ENCODE peak calls at places on chromosome 17, in four cellular contexts. C, Y, E and X are unnamed samples.

GRCh38 chr17:41474863-41475262 is 6.1 kb downstream of the KRT35 start:
- DNase-seq in C (no peak), Y (no peak), E (no peak), X (no peak)

GRCh38 chr17:45341389-45342158 is 24.8 kb upstream of the MAP3K14 start:
- DNase-seq in C (no peak), Y (peak), E (no peak), X (no peak)

GRCh38 chr17:41052594-41052993 is 2.4 kb downstream of the KRTAP2-2 start:
- DNase-seq in C (no peak), Y (no peak), E (no peak), X (no peak)

GRCh38 chr17:55842405-55843158 is 91.7 kb downstream of the PCTP start:
- DNase-seq in C (no peak), Y (no peak), E (no peak), X (no peak)

GRCh38 chr17:15258113-15258512 is 7.0 kb downstream of the PMP22 start:
- DNase-seq in C (no peak), Y (no peak), E (no peak), X (no peak)

GRCh38 chr17:63816123-63816522 is 11.1 kb upstream of the PSMC5 start:
- DNase-seq in C (no peak), Y (no peak), E (no peak), X (no peak)

GRCh38 chr17:4785311-4786110 is 653 bp downstream of the VMO1 start:
- DNase-seq in C (no peak), Y (no peak), E (no peak), X (no peak)

GRCh38 chr17:33335491-33336173 is 42.5 kb upstream of the ASIC2 start:
- DNase-seq in C (no peak), Y (no peak), E (no peak), X (no peak)

GRCh38 chr17:59284317-59284716 is 47.1 kb upstream of the YPEL2 start:
- DNase-seq in C (no peak), Y (no peak), E (no peak), X (no peak)

GRCh38 chr17:16534236-16534635 is 34.8 kb downstream of the ZNF287 start:
- DNase-seq in C (no peak), Y (no peak), E (peak), X (no peak)

GRCh38 chr17:80892019-80892855 is 99.4 kb upstream of the CHMP6 start:
- DNase-seq in C (no peak), Y (peak), E (peak), X (peak)

GRCh38 chr17:74749262-74750038 is 1.0 kb downstream of the NHERF1 start:
- DNase-seq in C (no peak), Y (no peak), E (peak), X (no peak)

GRCh38 chr17:50425682-50426471 is at the start of gene ACSF2:
- DNase-seq in C (peak), Y (peak), E (peak), X (peak)

GRCh38 chr17:57905875-57906455 is 49.2 kb downstream of the CUEDC1 start:
- DNase-seq in C (no peak), Y (no peak), E (no peak), X (peak)

GRCh38 chr17:21034350-21035235 is 8.2 kb downstream of the USP22 start:
- DNase-seq in C (no peak), Y (no peak), E (peak), X (peak)

GRCh38 chr17:28745052-28745776 is 1.4 kb downstream of the TRAF4 start:
- DNase-seq in C (no peak), Y (no peak), E (peak), X (no peak)

GRCh38 chr17:79977711-79978544 is 57.7 kb downstream of the TBC1D16 start:
- DNase-seq in C (no peak), Y (no peak), E (no peak), X (no peak)

GRCh38 chr17:27224526-27225315 is 69.2 kb upstream of the WSB1 start:
- DNase-seq in C (no peak), Y (no peak), E (no peak), X (no peak)

GRCh38 chr17:67055811-67056745 is 11.7 kb downstream of the CACNG1 start:
- DNase-seq in C (no peak), Y (no peak), E (no peak), X (no peak)

GRCh38 chr17:1004769-1005295 is 7.9 kb downstream of the TIMM22 start:
- DNase-seq in C (no peak), Y (no peak), E (no peak), X (no peak)

GRCh38 chr17:77365584-77366186 is 224.9 kb downstream of the SEC14L1 start:
- DNase-seq in C (no peak), Y (peak), E (no peak), X (peak)

GRCh38 chr17:8153550-8153956 is 1.3 kb upstream of the PER1 start:
- DNase-seq in C (no peak), Y (peak), E (no peak), X (peak)

GRCh38 chr17:48745381-48746275 is 17.1 kb upstream of the HOXB13 start:
- DNase-seq in C (no peak), Y (no peak), E (no peak), X (no peak)

GRCh38 chr17:81228420-81228819 is 5.7 kb upstream of the CEP131 start:
- DNase-seq in C (peak), Y (no peak), E (no peak), X (peak)

GRCh38 chr17:57965521-57966160 is 10.4 kb upstream of the CUEDC1 start:
- DNase-seq in C (no peak), Y (no peak), E (no peak), X (no peak)

GRCh38 chr17:2309338-2310143 is 5.8 kb downstream of the SRR start:
- DNase-seq in C (no peak), Y (no peak), E (no peak), X (no peak)

GRCh38 chr17:78263063-78263735 is 31.8 kb downstream of the TMEM235 start:
- DNase-seq in C (peak), Y (peak), E (no peak), X (peak)

GRCh38 chr17:42760652-42761581 is at the start of gene RAMP2:
- DNase-seq in C (no peak), Y (peak), E (no peak), X (no peak)

GRCh38 chr17:13293421-13293820 is 275.6 kb upstream of the ELAC2 start:
- DNase-seq in C (no peak), Y (no peak), E (no peak), X (no peak)

GRCh38 chr17:61160789-61161440 is 238.7 kb upstream of the TBX2 start:
- DNase-seq in C (no peak), Y (no peak), E (no peak), X (no peak)

GRCh38 chr17:57138956-57139576 is 54.0 kb downstream of the AKAP1 start:
- DNase-seq in C (no peak), Y (no peak), E (no peak), X (no peak)

GRCh38 chr17:43025290-43025657 is 243 bp downstream of the RND2 start:
- DNase-seq in C (no peak), Y (no peak), E (no peak), X (no peak)

GRCh38 chr17:31559647-31560501 is 168.4 kb downstream of the RAB11FIP4 start:
- DNase-seq in C (no peak), Y (no peak), E (no peak), X (no peak)

GRCh38 chr17:76993636-76994035 is 125.4 kb downstream of the MGAT5B start:
- DNase-seq in C (no peak), Y (no peak), E (no peak), X (no peak)

GRCh38 chr17:67602974-67603373 is 114.8 kb upstream of the NOL11 start:
- DNase-seq in C (no peak), Y (no peak), E (peak), X (peak)

GRCh38 chr17:64982139-64982802 is 63.0 kb upstream of the LRRC37A3 start:
- DNase-seq in C (no peak), Y (no peak), E (no peak), X (no peak)